ENCODE peak calls at places on chromosomes 11 and 22, in five cellular contexts. One of them, this sample, is unnamed.

GRCh38 chr22:25120093-25120561 is 79.5 kb upstream of the CRYBB3 start:
- DNase-seq in neuronal stem cell: peak
- DNase-seq in KG1: no peak
- DNase-seq in RPMI7951: peak
- DNase-seq in HEK293T: no peak
- DNase-seq in this sample: no peak

GRCh38 chr11:36352919-36353318 is 56.8 kb downstream of the PRR5L start:
- DNase-seq in HEK293T: no peak
- DNase-seq in KG1: no peak
- DNase-seq in neuronal stem cell: no peak
- DNase-seq in RPMI7951: no peak
- DNase-seq in this sample: no peak

GRCh38 chr11:121687961-121688566 is 235.3 kb upstream of the SORL1-AS1 start:
- DNase-seq in RPMI7951: peak
- DNase-seq in neuronal stem cell: no peak
- DNase-seq in KG1: no peak
- DNase-seq in HEK293T: peak
- DNase-seq in this sample: no peak

GRCh38 chr11:101741479-101742175 is 157.8 kb upstream of the TRPC6 start:
- DNase-seq in HEK293T: no peak
- DNase-seq in KG1: no peak
- DNase-seq in RPMI7951: no peak
- DNase-seq in neuronal stem cell: no peak
- DNase-seq in this sample: no peak

GRCh38 chr22:37626144-37626543 is 13.3 kb upstream of the SH3BP1 start:
- DNase-seq in HEK293T: no peak
- DNase-seq in neuronal stem cell: no peak
- DNase-seq in RPMI7951: peak
- DNase-seq in KG1: no peak
- DNase-seq in this sample: no peak

GRCh38 chr11:62548545-62549335 is 2.1 kb upstream of the AHNAK start:
- DNase-seq in HEK293T: no peak
- DNase-seq in KG1: no peak
- DNase-seq in RPMI7951: no peak
- DNase-seq in neuronal stem cell: no peak
- DNase-seq in this sample: no peak

GRCh38 chr11:128373011-128373410 is 214.3 kb downstream of the ETS1 start:
- DNase-seq in KG1: no peak
- DNase-seq in RPMI7951: no peak
- DNase-seq in neuronal stem cell: no peak
- DNase-seq in HEK293T: no peak
- DNase-seq in this sample: no peak

GRCh38 chr11:132022718-132023117 is 652.3 kb downstream of the NTM start:
- DNase-seq in RPMI7951: peak
- DNase-seq in neuronal stem cell: no peak
- DNase-seq in KG1: no peak
- DNase-seq in HEK293T: no peak
- DNase-seq in this sample: no peak

GRCh38 chr11:68978626-68978930 is 2.2 kb downstream of the MRGPRD start:
- DNase-seq in HEK293T: no peak
- DNase-seq in RPMI7951: no peak
- DNase-seq in neuronal stem cell: no peak
- DNase-seq in KG1: no peak
- DNase-seq in this sample: no peak

GRCh38 chr11:18368236-18368635 is 26.1 kb upstream of the LDHA start:
- DNase-seq in neuronal stem cell: no peak
- DNase-seq in RPMI7951: no peak
- DNase-seq in HEK293T: no peak
- DNase-seq in KG1: no peak
- DNase-seq in this sample: no peak

GRCh38 chr11:86484795-86485166 is 110.1 kb downstream of the CCDC81 start:
- DNase-seq in KG1: no peak
- DNase-seq in HEK293T: no peak
- DNase-seq in RPMI7951: no peak
- DNase-seq in neuronal stem cell: no peak
- DNase-seq in this sample: no peak

GRCh38 chr11:43992834-43993637 is 50.6 kb downstream of the C11orf96 start:
- DNase-seq in neuronal stem cell: no peak
- DNase-seq in HEK293T: no peak
- DNase-seq in RPMI7951: peak
- DNase-seq in KG1: no peak
- DNase-seq in this sample: no peak

GRCh38 chr11:104096900-104097299 is 60.5 kb downstream of the DDI1 start:
- DNase-seq in KG1: no peak
- DNase-seq in RPMI7951: no peak
- DNase-seq in neuronal stem cell: no peak
- DNase-seq in HEK293T: no peak
- DNase-seq in this sample: no peak

GRCh38 chr11:69654660-69655478 is 13.9 kb downstream of the CCND1 start:
- DNase-seq in RPMI7951: peak
- DNase-seq in KG1: no peak
- DNase-seq in neuronal stem cell: no peak
- DNase-seq in HEK293T: no peak
- DNase-seq in this sample: no peak

GRCh38 chr11:38345286-38345685 is 1747.2 kb upstream of the RAG2 start:
- DNase-seq in RPMI7951: no peak
- DNase-seq in neuronal stem cell: no peak
- DNase-seq in HEK293T: no peak
- DNase-seq in KG1: no peak
- DNase-seq in this sample: no peak